ENCODE peak calls at places on chromosomes 2 and 18, in five cellular contexts. P is endothelial cell of umbilical vein, T is WTC11, I is HepG2, V is K562. R is an unnamed sample.

GRCh38 chr18:11147962-11148654 is 1.3 kb downstream of the PIEZO2 start:
- DNase-seq in P (no peak), I (no peak), V (no peak), T (peak), R (no peak)

GRCh38 chr18:7987284-7987976 is 420.3 kb downstream of the PTPRM start:
- DNase-seq in V (no peak), I (no peak), T (no peak), P (peak), R (no peak)

GRCh38 chr2:192162392-192163042 is 32.2 kb downstream of the TMEFF2 start:
- DNase-seq in P (peak), T (peak), V (peak), I (peak), R (peak)

GRCh38 chr18:74370163-74370562 is 54.5 kb downstream of the C18orf63 start:
- DNase-seq in P (no peak), V (no peak), I (no peak), T (no peak), R (no peak)

GRCh38 chr18:70335892-70336726 is 47.3 kb downstream of the SOCS6 start:
- DNase-seq in P (no peak), V (no peak), T (no peak), I (peak), R (no peak)

GRCh38 chr2:11612553-11613215 is 57.3 kb downstream of the NTSR2 start:
- DNase-seq in V (no peak), I (no peak), P (no peak), T (no peak), R (no peak)

GRCh38 chr2:46239175-46239846 is 57.9 kb upstream of the EPAS1 start:
- DNase-seq in I (no peak), T (no peak), V (no peak), P (no peak), R (no peak)

GRCh38 chr2:189512879-189513278 is 67.7 kb downstream of the SLC40A1 start:
- DNase-seq in T (no peak), I (no peak), P (no peak), V (no peak), R (no peak)

GRCh38 chr2:486381-486780 is 190.8 kb downstream of the TMEM18 start:
- DNase-seq in P (no peak), V (no peak), T (no peak), I (no peak), R (no peak)

GRCh38 chr2:110105608-110106467 is 9.8 kb downstream of the MALL start:
- DNase-seq in P (peak), I (peak), V (no peak), T (no peak), R (peak)

GRCh38 chr18:48356909-48357631 is 52.1 kb downstream of the ZBTB7C start:
- DNase-seq in T (no peak), P (no peak), I (no peak), V (no peak), R (no peak)

GRCh38 chr2:203225423-203226039 is 13.3 kb upstream of the CYP20A1 start:
- DNase-seq in P (peak), I (peak), T (peak), V (no peak), R (no peak)

GRCh38 chr2:218003265-218003950 is 613 bp upstream of the TNS1 start:
- DNase-seq in P (no peak), V (no peak), T (no peak), I (no peak), R (no peak)

GRCh38 chr2:201852462-201852861 is 46.1 kb downstream of the CDK15 start:
- DNase-seq in V (no peak), I (no peak), P (no peak), T (no peak), R (no peak)

GRCh38 chr2:201852878-201853415 is 46.6 kb downstream of the CDK15 start:
- DNase-seq in I (peak), P (peak), V (no peak), T (no peak), R (peak)

GRCh38 chr2:201855356-201855755 is 49.0 kb downstream of the CDK15 start:
- DNase-seq in P (no peak), T (no peak), V (no peak), I (no peak), R (no peak)

GRCh38 chr2:201854841-201855240 is 48.5 kb downstream of the CDK15 start:
- DNase-seq in T (no peak), P (no peak), V (no peak), I (no peak), R (no peak)

DNA sequence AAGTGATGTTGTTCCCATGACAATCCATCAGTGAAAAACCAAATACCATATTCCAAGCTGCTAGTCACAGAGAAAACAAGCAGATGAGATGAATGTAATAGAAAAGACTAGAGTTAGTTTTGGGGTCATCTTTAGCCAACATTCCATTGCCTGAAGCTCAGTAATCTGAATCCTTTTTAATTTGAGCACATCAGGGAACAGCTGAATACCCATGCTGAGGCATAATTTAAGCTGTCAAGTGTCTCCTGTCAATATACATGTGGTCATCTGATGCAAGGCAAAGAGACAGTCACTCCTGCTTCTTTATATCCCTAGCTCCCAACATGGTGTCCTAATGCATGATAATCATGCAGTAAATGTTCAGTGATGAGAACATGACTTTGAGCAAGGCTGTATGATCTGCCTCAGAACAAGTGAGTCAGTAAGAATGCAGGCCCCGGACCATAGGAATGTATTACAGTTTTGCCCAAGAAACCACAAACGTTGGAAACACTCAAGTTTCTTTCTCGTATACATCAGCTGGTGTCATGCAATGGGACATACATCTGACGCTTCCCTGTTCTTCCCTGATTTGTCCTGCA is 48.0 kb downstream of the CDK15 start:
- DNase-seq in T (no peak), P (no peak), I (no peak), V (no peak), R (no peak)
- TF ChIP-seq JUN in T (no peak), P (no peak), I (no peak), V (no peak), R (no peak)

GRCh38 chr2:226875438-226876225 is 39.8 kb downstream of the RHBDD1 start:
- DNase-seq in P (no peak), T (no peak), V (no peak), I (no peak), R (no peak)
- TF ChIP-seq JUN in P (no peak), T (no peak), V (no peak), I (no peak), R (no peak)

GRCh38 chr2:149745396-149745925 is 157.9 kb upstream of the MMADHC start:
- DNase-seq in I (no peak), P (no peak), V (no peak), T (no peak), R (no peak)

GRCh38 chr2:149744845-149745244 is 157.3 kb upstream of the MMADHC start:
- DNase-seq in T (no peak), P (no peak), V (no peak), I (no peak), R (peak)

GRCh38 chr2:149740490-149740889 is 152.9 kb upstream of the MMADHC start:
- DNase-seq in P (peak), I (no peak), V (no peak), T (no peak), R (no peak)

GRCh38 chr2:149741646-149742045 is 154.1 kb upstream of the MMADHC start:
- DNase-seq in P (peak), T (no peak), I (no peak), V (no peak), R (no peak)

DNA sequence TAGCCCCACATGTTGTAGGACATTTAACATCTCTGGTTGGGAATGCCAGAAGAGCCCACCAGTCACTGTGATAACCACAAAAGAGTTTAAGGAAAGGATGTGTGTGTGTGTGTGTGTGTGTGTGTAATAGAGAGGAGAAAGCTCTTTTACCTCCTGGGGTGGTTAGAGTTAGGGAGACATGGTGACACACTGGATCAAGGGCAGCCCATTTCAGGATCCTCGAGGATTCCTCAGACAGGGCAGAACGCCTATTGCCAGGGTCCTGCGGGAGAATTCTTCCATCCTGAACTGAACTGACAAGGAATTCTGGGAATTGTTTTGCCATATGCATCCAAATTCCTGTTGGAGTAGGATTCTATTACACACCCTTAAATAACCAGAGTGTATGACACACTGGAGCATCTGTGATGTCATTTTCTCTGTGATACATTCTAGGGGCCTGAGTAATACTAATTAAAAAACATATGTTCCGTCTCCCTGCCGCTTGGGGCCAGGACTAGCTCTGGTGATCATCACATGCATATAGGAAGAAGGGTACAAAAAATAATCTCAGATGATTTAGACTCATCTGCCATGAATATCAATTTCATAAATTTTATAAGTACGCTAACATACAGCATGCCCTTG is 156.4 kb upstream of the MMADHC start:
- DNase-seq in I (no peak), T (no peak), V (no peak), P (no peak), R (peak)
- TF ChIP-seq JUN in I (no peak), T (no peak), V (no peak), P (no peak), R (no peak)

GRCh38 chr18:77086656-77087390 is 45.8 kb downstream of the MBP start:
- DNase-seq in I (no peak), V (no peak), T (peak), P (peak), R (no peak)

GRCh38 chr18:77084757-77085035 is 47.9 kb downstream of the MBP start:
- DNase-seq in I (no peak), V (no peak), P (no peak), T (no peak), R (no peak)

GRCh38 chr18:77088977-77089795 is 43.4 kb downstream of the MBP start:
- DNase-seq in I (no peak), T (peak), V (no peak), P (no peak), R (no peak)

GRCh38 chr18:77087391-77088141 is 45.0 kb downstream of the MBP start:
- DNase-seq in V (no peak), I (no peak), T (peak), P (peak), R (no peak)

DNA sequence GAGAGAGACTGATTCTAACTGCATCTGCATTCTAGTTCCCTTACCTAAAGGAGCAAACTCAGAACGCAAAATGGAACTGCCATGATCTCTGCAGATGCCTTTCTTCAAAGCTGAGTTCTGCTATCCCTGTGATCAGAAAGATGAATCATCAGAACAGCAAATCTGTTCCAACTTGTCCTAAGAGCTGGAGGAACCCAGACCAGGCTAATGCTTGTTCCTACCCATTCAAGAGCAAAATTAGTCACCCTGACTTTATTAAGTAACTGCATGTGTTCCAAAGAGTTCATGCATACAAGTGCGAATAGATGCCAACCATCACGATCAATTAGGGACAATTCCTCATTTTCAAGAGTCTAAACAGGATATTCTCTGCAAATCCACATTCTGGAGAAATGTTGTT is 46.5 kb downstream of the MBP start:
- DNase-seq in T (no peak), I (no peak), V (no peak), P (peak), R (no peak)
- TF ChIP-seq JUN in T (no peak), I (no peak), V (no peak), P (no peak), R (no peak)

DNA sequence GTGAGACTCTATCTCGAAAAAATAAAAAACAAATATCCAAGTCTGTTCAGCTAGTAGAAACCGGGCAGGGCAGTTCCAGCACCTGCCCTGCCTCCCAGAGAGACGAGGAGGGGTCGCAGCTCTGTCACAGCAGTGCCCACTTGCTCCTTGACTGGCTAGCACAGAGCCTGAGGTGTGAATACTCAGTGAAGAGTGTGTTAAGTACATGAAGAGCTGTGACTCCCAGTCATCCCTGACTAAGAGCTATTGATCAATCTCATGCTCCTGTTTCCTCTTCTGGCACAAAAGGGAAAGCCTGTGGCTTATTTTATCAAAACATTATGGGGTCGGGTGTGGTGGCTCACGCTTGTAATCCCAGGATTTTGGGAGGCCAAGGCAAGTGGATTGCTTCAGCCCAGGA is 83.0 kb upstream of the FZD7 start:
- DNase-seq in V (no peak), P (no peak), I (no peak), T (no peak), R (no peak)
- TF ChIP-seq JUN in V (no peak), P (no peak), I (no peak), T (no peak), R (no peak)

GRCh38 chr2:20632446-20632990 is 18.4 kb downstream of the HS1BP3 start:
- DNase-seq in P (no peak), I (no peak), T (no peak), V (no peak), R (no peak)
- TF ChIP-seq JUN in P (no peak), I (no peak), T (no peak), V (no peak), R (no peak)

GRCh38 chr2:23836971-23837565 is 89.9 kb downstream of the ATAD2B start:
- DNase-seq in P (no peak), T (no peak), I (no peak), V (no peak), R (no peak)
- TF ChIP-seq JUN in P (no peak), T (no peak), I (no peak), V (no peak), R (no peak)

GRCh38 chr18:27378396-27379094 is 193.4 kb upstream of the CHST9 start:
- DNase-seq in I (no peak), T (no peak), V (no peak), P (peak), R (no peak)
- TF ChIP-seq JUN in I (no peak), T (no peak), V (no peak), P (no peak), R (no peak)